ENCODE peak calls at places on chromosomes 16 and 17, in eight cellular contexts. One of them, this sample, is unnamed.

GRCh38 chr16:12672986-12673385 is 130.7 kb downstream of the CPPED1 start:
- DNase-seq in NCI-H1105: no peak
- DNase-seq in heart left ventricle: no peak
- DNase-seq in stimulated activated CD4-positive, alpha-beta T cell treated with anti-CD3 and anti-CD28 coated beads, Interleukin-15, amount 100 ng/mL, for 1 hour: no peak
- DNase-seq in GM06990: no peak
- DNase-seq in naive thymus-derived CD8-positive, alpha-beta T cell: no peak
- DNase-seq in IMR-90: no peak
- DNase-seq in hepatic stellate cell: no peak
- DNase-seq in this sample: no peak

GRCh38 chr16:78884199-78884598 is 716.3 kb downstream of the MAF start:
- DNase-seq in NCI-H1105: no peak
- DNase-seq in heart left ventricle: no peak
- DNase-seq in stimulated activated CD4-positive, alpha-beta T cell treated with anti-CD3 and anti-CD28 coated beads, Interleukin-15, amount 100 ng/mL, for 1 hour: no peak
- DNase-seq in GM06990: no peak
- DNase-seq in naive thymus-derived CD8-positive, alpha-beta T cell: no peak
- DNase-seq in IMR-90: no peak
- DNase-seq in hepatic stellate cell: no peak
- DNase-seq in this sample: no peak

GRCh38 chr16:6643083-6643686 is 689.5 kb upstream of the RBFOX1 start:
- DNase-seq in NCI-H1105: peak
- DNase-seq in heart left ventricle: no peak
- DNase-seq in stimulated activated CD4-positive, alpha-beta T cell treated with anti-CD3 and anti-CD28 coated beads, Interleukin-15, amount 100 ng/mL, for 1 hour: no peak
- DNase-seq in GM06990: no peak
- DNase-seq in naive thymus-derived CD8-positive, alpha-beta T cell: peak
- DNase-seq in IMR-90: peak
- DNase-seq in hepatic stellate cell: peak
- DNase-seq in this sample: peak

GRCh38 chr17:82571855-82572254 is 52.3 kb downstream of the FOXK2 start:
- DNase-seq in NCI-H1105: no peak
- DNase-seq in heart left ventricle: no peak
- DNase-seq in stimulated activated CD4-positive, alpha-beta T cell treated with anti-CD3 and anti-CD28 coated beads, Interleukin-15, amount 100 ng/mL, for 1 hour: no peak
- DNase-seq in GM06990: no peak
- DNase-seq in naive thymus-derived CD8-positive, alpha-beta T cell: no peak
- DNase-seq in IMR-90: no peak
- DNase-seq in hepatic stellate cell: no peak
- DNase-seq in this sample: no peak

GRCh38 chr17:13351046-13351445 is 250.7 kb downstream of the HS3ST3A1 start:
- DNase-seq in NCI-H1105: no peak
- DNase-seq in heart left ventricle: no peak
- DNase-seq in stimulated activated CD4-positive, alpha-beta T cell treated with anti-CD3 and anti-CD28 coated beads, Interleukin-15, amount 100 ng/mL, for 1 hour: no peak
- DNase-seq in GM06990: no peak
- DNase-seq in naive thymus-derived CD8-positive, alpha-beta T cell: no peak
- DNase-seq in IMR-90: peak
- DNase-seq in hepatic stellate cell: peak
- DNase-seq in this sample: no peak

GRCh38 chr16:11848842-11849241 is 2.5 kb downstream of the RSL1D1 start:
- DNase-seq in NCI-H1105: no peak
- DNase-seq in heart left ventricle: no peak
- DNase-seq in stimulated activated CD4-positive, alpha-beta T cell treated with anti-CD3 and anti-CD28 coated beads, Interleukin-15, amount 100 ng/mL, for 1 hour: no peak
- DNase-seq in GM06990: no peak
- DNase-seq in naive thymus-derived CD8-positive, alpha-beta T cell: no peak
- DNase-seq in IMR-90: peak
- DNase-seq in hepatic stellate cell: no peak
- DNase-seq in this sample: no peak

GRCh38 chr16:58435779-58436178 is 43.5 kb downstream of the GINS3 start:
- DNase-seq in NCI-H1105: no peak
- DNase-seq in heart left ventricle: no peak
- DNase-seq in stimulated activated CD4-positive, alpha-beta T cell treated with anti-CD3 and anti-CD28 coated beads, Interleukin-15, amount 100 ng/mL, for 1 hour: no peak
- DNase-seq in GM06990: no peak
- DNase-seq in naive thymus-derived CD8-positive, alpha-beta T cell: no peak
- DNase-seq in IMR-90: no peak
- DNase-seq in hepatic stellate cell: no peak
- DNase-seq in this sample: no peak

GRCh38 chr16:89338863-89339262 is 121.4 kb downstream of the ZNF778 start:
- DNase-seq in NCI-H1105: no peak
- DNase-seq in heart left ventricle: no peak
- DNase-seq in stimulated activated CD4-positive, alpha-beta T cell treated with anti-CD3 and anti-CD28 coated beads, Interleukin-15, amount 100 ng/mL, for 1 hour: no peak
- DNase-seq in GM06990: no peak
- DNase-seq in naive thymus-derived CD8-positive, alpha-beta T cell: no peak
- DNase-seq in IMR-90: no peak
- DNase-seq in hepatic stellate cell: no peak
- DNase-seq in this sample: no peak

GRCh38 chr17:75325348-75325747 is 36.1 kb upstream of the SLC25A19 start:
- DNase-seq in NCI-H1105: no peak
- DNase-seq in heart left ventricle: no peak
- DNase-seq in stimulated activated CD4-positive, alpha-beta T cell treated with anti-CD3 and anti-CD28 coated beads, Interleukin-15, amount 100 ng/mL, for 1 hour: no peak
- DNase-seq in GM06990: no peak
- DNase-seq in naive thymus-derived CD8-positive, alpha-beta T cell: no peak
- DNase-seq in IMR-90: no peak
- DNase-seq in hepatic stellate cell: no peak
- DNase-seq in this sample: no peak

This sample was measured in T47D.